ENCODE peak calls at places on chromosomes 5 and 9, in six cellular contexts. One of them, this sample, is unnamed.

GRCh38 chr9:128770286-128770685 is 1.4 kb downstream of the ZER1 start:
- DNase-seq in stomach: no peak
- DNase-seq in mesendoderm: no peak
- DNase-seq in pancreas: no peak
- DNase-seq in DND-41: no peak
- DNase-seq in GM23248: no peak
- DNase-seq in this sample: no peak

GRCh38 chr9:6106576-6107339 is 91.3 kb upstream of the RANBP6 start:
- DNase-seq in DND-41: peak
- DNase-seq in GM23248: peak
- DNase-seq in mesendoderm: peak
- DNase-seq in stomach: no peak
- DNase-seq in pancreas: no peak
- DNase-seq in this sample: peak

GRCh38 chr5:73624888-73625287 is 1.1 kb upstream of the ARHGEF28 start:
- DNase-seq in stomach: no peak
- DNase-seq in pancreas: no peak
- DNase-seq in mesendoderm: no peak
- DNase-seq in GM23248: no peak
- DNase-seq in DND-41: no peak
- DNase-seq in this sample: no peak

GRCh38 chr9:7665874-7666273 is 133.7 kb downstream of the DMAC1 start:
- DNase-seq in DND-41: no peak
- DNase-seq in stomach: no peak
- DNase-seq in GM23248: no peak
- DNase-seq in mesendoderm: peak
- DNase-seq in pancreas: no peak
- DNase-seq in this sample: peak

GRCh38 chr9:68711281-68711680 is 6.2 kb downstream of the PIP5K1B start:
- DNase-seq in DND-41: no peak
- DNase-seq in pancreas: no peak
- DNase-seq in stomach: no peak
- DNase-seq in mesendoderm: no peak
- DNase-seq in GM23248: no peak
- DNase-seq in this sample: no peak

GRCh38 chr5:96626956-96627355 is 35.2 kb upstream of the CAST start:
- DNase-seq in stomach: no peak
- DNase-seq in mesendoderm: no peak
- DNase-seq in GM23248: peak
- DNase-seq in DND-41: no peak
- DNase-seq in pancreas: no peak
- DNase-seq in this sample: no peak

GRCh38 chr5:60649288-60649917 is 50.6 kb downstream of the DEPDC1B start:
- DNase-seq in stomach: no peak
- DNase-seq in GM23248: peak
- DNase-seq in mesendoderm: peak
- DNase-seq in DND-41: no peak
- DNase-seq in pancreas: no peak
- DNase-seq in this sample: no peak

GRCh38 chr5:42836070-42836769 is 24.5 kb upstream of the SELENOP start:
- DNase-seq in GM23248: no peak
- DNase-seq in pancreas: peak
- DNase-seq in DND-41: no peak
- DNase-seq in mesendoderm: no peak
- DNase-seq in stomach: no peak
- DNase-seq in this sample: no peak

GRCh38 chr5:74595143-74595915 is 45.2 kb downstream of the ENC1 start:
- DNase-seq in GM23248: peak
- DNase-seq in pancreas: no peak
- DNase-seq in mesendoderm: peak
- DNase-seq in stomach: no peak
- DNase-seq in DND-41: no peak
- DNase-seq in this sample: no peak

GRCh38 chr5:16411235-16411634 is 54.4 kb downstream of the ZNF622 start:
- DNase-seq in GM23248: peak
- DNase-seq in stomach: no peak
- DNase-seq in pancreas: no peak
- DNase-seq in mesendoderm: no peak
- DNase-seq in DND-41: no peak
- DNase-seq in this sample: no peak

GRCh38 chr5:144189800-144190429 is 19.2 kb downstream of the KCTD16 start:
- DNase-seq in stomach: peak
- DNase-seq in DND-41: peak
- DNase-seq in pancreas: no peak
- DNase-seq in GM23248: peak
- DNase-seq in mesendoderm: no peak
- DNase-seq in this sample: no peak

GRCh38 chr5:152094076-152094475 is 169.4 kb upstream of the GLRA1 start:
- DNase-seq in pancreas: no peak
- DNase-seq in DND-41: no peak
- DNase-seq in GM23248: no peak
- DNase-seq in mesendoderm: no peak
- DNase-seq in stomach: no peak
- DNase-seq in this sample: no peak

GRCh38 chr5:68141494-68141893 is 74.1 kb upstream of the PIK3R1 start:
- DNase-seq in mesendoderm: no peak
- DNase-seq in pancreas: no peak
- DNase-seq in stomach: no peak
- DNase-seq in DND-41: no peak
- DNase-seq in GM23248: peak
- DNase-seq in this sample: no peak

GRCh38 chr5:125798311-125798710 is 624.9 kb upstream of the GRAMD2B start:
- DNase-seq in pancreas: no peak
- DNase-seq in stomach: no peak
- DNase-seq in DND-41: no peak
- DNase-seq in mesendoderm: peak
- DNase-seq in GM23248: peak
- DNase-seq in this sample: no peak

GRCh38 chr5:32233696-32234447 is 59.8 kb upstream of the GOLPH3 start:
- DNase-seq in GM23248: peak
- DNase-seq in stomach: peak
- DNase-seq in DND-41: no peak
- DNase-seq in mesendoderm: no peak
- DNase-seq in pancreas: no peak
- DNase-seq in this sample: peak

GRCh38 chr5:6573651-6574101 is 59.2 kb downstream of the NSUN2 start:
- DNase-seq in DND-41: peak
- DNase-seq in pancreas: no peak
- DNase-seq in mesendoderm: peak
- DNase-seq in GM23248: no peak
- DNase-seq in stomach: no peak
- DNase-seq in this sample: no peak

GRCh38 chr5:117262607-117263131 is 688.0 kb upstream of the SEMA6A start:
- DNase-seq in DND-41: no peak
- DNase-seq in GM23248: no peak
- DNase-seq in mesendoderm: no peak
- DNase-seq in stomach: no peak
- DNase-seq in pancreas: no peak
- DNase-seq in this sample: no peak

GRCh38 chr5:117266237-117266725 is 691.7 kb upstream of the SEMA6A start:
- DNase-seq in pancreas: no peak
- DNase-seq in GM23248: no peak
- DNase-seq in DND-41: no peak
- DNase-seq in mesendoderm: no peak
- DNase-seq in stomach: no peak
- DNase-seq in this sample: no peak

DNA sequence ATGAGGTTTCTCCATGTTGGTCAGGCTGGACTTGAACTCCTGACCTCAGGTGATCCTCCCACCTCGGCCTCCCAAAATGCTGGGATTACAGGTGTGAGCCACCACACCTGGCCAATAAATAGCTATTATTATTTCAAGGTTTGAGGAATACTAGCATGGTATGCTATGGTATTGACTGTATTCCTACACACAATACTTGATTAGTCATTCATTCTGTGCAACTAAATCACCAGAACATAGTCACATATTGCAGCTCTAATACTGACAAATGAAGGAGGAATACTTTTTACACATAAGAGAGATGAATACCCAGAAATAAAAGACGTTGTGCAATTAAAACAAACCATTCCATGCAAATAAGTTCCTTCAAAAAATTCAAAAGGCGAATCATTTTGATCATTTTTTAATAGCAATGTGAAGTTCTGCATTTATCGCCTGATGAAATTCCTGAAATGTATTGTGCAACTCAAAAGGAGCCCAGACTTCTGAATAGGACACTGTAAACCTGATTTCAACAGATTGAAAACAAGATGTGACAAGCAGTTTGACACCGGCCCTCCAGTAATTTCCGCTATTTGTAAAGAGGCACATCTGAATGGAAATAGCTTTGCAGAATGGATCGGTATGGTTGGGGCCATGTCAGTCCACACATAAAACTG is 687.5 kb upstream of the SEMA6A start:
- DNase-seq in pancreas: no peak
- DNase-seq in GM23248: no peak
- DNase-seq in DND-41: no peak
- DNase-seq in stomach: no peak
- DNase-seq in mesendoderm: no peak
- DNase-seq in this sample: no peak
- H3K4me3 ChIP-seq in pancreas: no peak
- H3K4me3 ChIP-seq in GM23248: no peak
- H3K4me3 ChIP-seq in DND-41: no peak
- H3K4me3 ChIP-seq in stomach: no peak
- H3K4me3 ChIP-seq in mesendoderm: no peak
- H3K4me3 ChIP-seq in this sample: no peak

GRCh38 chr9:134294228-134295071 is 31.8 kb upstream of the RXRA start:
- DNase-seq in DND-41: no peak
- DNase-seq in GM23248: peak
- DNase-seq in mesendoderm: no peak
- DNase-seq in stomach: peak
- DNase-seq in pancreas: peak
- DNase-seq in this sample: no peak

GRCh38 chr9:134295101-134295745 is 31.0 kb upstream of the RXRA start:
- DNase-seq in GM23248: no peak
- DNase-seq in DND-41: no peak
- DNase-seq in mesendoderm: peak
- DNase-seq in pancreas: peak
- DNase-seq in stomach: no peak
- DNase-seq in this sample: no peak

GRCh38 chr9:134293031-134293521 is 33.2 kb upstream of the RXRA start:
- DNase-seq in stomach: no peak
- DNase-seq in pancreas: peak
- DNase-seq in GM23248: no peak
- DNase-seq in DND-41: no peak
- DNase-seq in mesendoderm: no peak
- DNase-seq in this sample: no peak

GRCh38 chr9:134291961-134292871 is 34.0 kb upstream of the RXRA start:
- DNase-seq in stomach: no peak
- DNase-seq in pancreas: no peak
- DNase-seq in DND-41: no peak
- DNase-seq in GM23248: no peak
- DNase-seq in mesendoderm: no peak
- DNase-seq in this sample: no peak

GRCh38 chr9:134293576-134294227 is 32.6 kb upstream of the RXRA start:
- DNase-seq in DND-41: no peak
- DNase-seq in pancreas: peak
- DNase-seq in stomach: no peak
- DNase-seq in mesendoderm: no peak
- DNase-seq in GM23248: peak
- DNase-seq in this sample: no peak
- H3K4me3 ChIP-seq in DND-41: no peak
- H3K4me3 ChIP-seq in pancreas: no peak
- H3K4me3 ChIP-seq in stomach: peak
- H3K4me3 ChIP-seq in mesendoderm: no peak
- H3K4me3 ChIP-seq in GM23248: peak
- H3K4me3 ChIP-seq in this sample: no peak

DNA sequence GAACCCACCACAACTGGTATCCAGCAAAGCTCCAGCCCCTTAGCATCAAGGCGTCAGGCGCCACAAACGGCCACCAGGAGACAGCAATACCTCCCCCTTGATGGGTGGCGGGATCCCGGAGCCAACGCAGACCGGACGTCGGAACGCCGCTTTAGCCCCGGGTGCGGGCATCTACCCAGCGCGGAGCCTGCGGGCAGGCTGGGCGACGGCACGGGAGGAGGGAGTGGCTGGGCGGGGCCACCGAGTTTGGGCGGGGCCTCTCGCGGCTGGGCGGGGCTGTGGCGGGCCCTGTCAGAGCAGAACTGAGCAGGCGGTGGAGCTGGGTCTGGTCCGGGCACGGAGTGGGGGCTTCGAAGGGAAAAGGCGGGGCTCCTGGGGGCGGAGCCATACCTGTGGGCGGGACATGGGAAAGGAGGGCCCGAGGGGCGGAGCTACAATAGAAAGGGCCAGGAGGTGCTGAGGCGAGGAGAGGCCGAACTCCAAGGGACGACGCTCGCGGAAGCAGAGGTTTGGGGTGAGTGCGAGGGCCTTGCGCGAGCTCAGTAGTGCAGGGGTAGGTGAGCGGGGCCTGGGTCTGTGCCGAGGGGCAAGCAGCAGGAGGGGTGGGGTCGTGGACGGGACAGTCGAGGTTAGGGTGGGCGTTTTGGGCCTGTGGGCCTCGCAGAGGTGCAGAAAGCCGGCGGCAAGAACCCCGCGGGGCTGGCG is 40.2 kb upstream of the GARNL3 start:
- DNase-seq in pancreas: peak
- DNase-seq in mesendoderm: peak
- DNase-seq in stomach: peak
- DNase-seq in DND-41: no peak
- DNase-seq in GM23248: peak
- DNase-seq in this sample: peak
- H3K4me3 ChIP-seq in pancreas: peak
- H3K4me3 ChIP-seq in mesendoderm: peak
- H3K4me3 ChIP-seq in stomach: peak
- H3K4me3 ChIP-seq in DND-41: no peak
- H3K4me3 ChIP-seq in GM23248: peak
- H3K4me3 ChIP-seq in this sample: peak

GRCh38 chr9:113350338-113350672 is 964 bp downstream of the BSPRY start:
- DNase-seq in stomach: no peak
- DNase-seq in GM23248: no peak
- DNase-seq in mesendoderm: no peak
- DNase-seq in pancreas: no peak
- DNase-seq in DND-41: no peak
- DNase-seq in this sample: peak

GRCh38 chr9:113350937-113351336 is 1.6 kb downstream of the BSPRY start:
- DNase-seq in GM23248: no peak
- DNase-seq in DND-41: no peak
- DNase-seq in pancreas: no peak
- DNase-seq in stomach: no peak
- DNase-seq in mesendoderm: no peak
- DNase-seq in this sample: no peak

GRCh38 chr9:113349434-113350337 is at the start of gene BSPRY:
- DNase-seq in pancreas: peak
- DNase-seq in stomach: peak
- DNase-seq in DND-41: peak
- DNase-seq in GM23248: peak
- DNase-seq in mesendoderm: no peak
- DNase-seq in this sample: no peak

GRCh38 chr9:113347479-113347878 is 1.9 kb upstream of the BSPRY start:
- DNase-seq in pancreas: no peak
- DNase-seq in stomach: no peak
- DNase-seq in mesendoderm: peak
- DNase-seq in DND-41: no peak
- DNase-seq in GM23248: no peak
- DNase-seq in this sample: no peak

DNA sequence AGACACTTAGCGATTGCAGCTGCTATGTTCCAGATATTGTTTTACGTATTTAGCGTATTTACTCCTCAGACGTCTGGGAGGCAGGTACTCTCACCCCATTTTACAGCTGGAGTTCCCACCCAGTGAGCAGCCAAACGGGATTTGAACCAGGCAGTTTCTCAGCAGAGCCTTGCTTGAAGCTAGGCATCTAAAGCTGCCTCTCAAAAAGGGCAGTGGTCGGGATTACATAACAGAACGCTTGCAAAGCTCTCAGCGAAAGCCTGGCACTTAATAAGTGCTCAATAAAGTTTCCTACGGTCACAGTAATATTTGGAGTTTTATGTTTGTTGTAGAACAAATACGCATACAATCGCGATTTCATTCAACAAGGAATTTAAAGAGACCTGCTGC is 302 bp upstream of the BSPRY start:
- DNase-seq in mesendoderm: no peak
- DNase-seq in DND-41: no peak
- DNase-seq in pancreas: no peak
- DNase-seq in stomach: no peak
- DNase-seq in GM23248: no peak
- DNase-seq in this sample: no peak
- H3K4me3 ChIP-seq in mesendoderm: no peak
- H3K4me3 ChIP-seq in DND-41: no peak
- H3K4me3 ChIP-seq in pancreas: peak
- H3K4me3 ChIP-seq in stomach: peak
- H3K4me3 ChIP-seq in GM23248: no peak
- H3K4me3 ChIP-seq in this sample: no peak

This sample was measured in WERI-Rb-1.